ENCODE peak calls at places on chromosome 6, in eight cellular contexts. Q, M, E, H, S, V, F and T are unnamed samples.

GRCh38 chr6:77324851-77325250 is 138.4 kb downstream of the HTR1B start:
- DNase-seq in Q (no peak), M (no peak), E (no peak), H (no peak), S (no peak), V (no peak), F (no peak), T (no peak)

GRCh38 chr6:6942826-6943225 is 164.9 kb upstream of the RREB1 start:
- DNase-seq in Q (no peak), M (no peak), E (peak; percentile 31), H (peak; percentile 26), S (peak; percentile 24), V (no peak), F (peak; percentile 65), T (no peak)

GRCh38 chr6:84769247-84769646 is 4.8 kb upstream of the TBX18 start:
- DNase-seq in Q (no peak), M (no peak), E (no peak), H (no peak), S (no peak), V (no peak), F (no peak), T (no peak)

GRCh38 chr6:170102582-170103481 is 188.0 kb downstream of the DLL1 start:
- DNase-seq in Q (peak; percentile 79), M (no peak), E (no peak), H (no peak), S (peak; percentile 1), V (no peak), F (no peak), T (no peak)

GRCh38 chr6:53159558-53159957 is 10.9 kb upstream of the GCM1 start:
- DNase-seq in Q (no peak), M (peak; percentile 52), E (no peak), H (no peak), S (no peak), V (no peak), F (no peak), T (no peak)

GRCh38 chr6:36827261-36828079 is 11.8 kb downstream of the CPNE5 start:
- DNase-seq in Q (no peak), M (no peak), E (peak; percentile 78), H (no peak), S (no peak), V (no peak), F (no peak), T (no peak)

GRCh38 chr6:49909508-49910047 is 43.2 kb upstream of the CRISP1 start:
- DNase-seq in Q (no peak), M (no peak), E (no peak), H (no peak), S (no peak), V (no peak), F (no peak), T (no peak)

GRCh38 chr6:33700391-33701050 is 11.0 kb downstream of the UQCC2 start:
- DNase-seq in Q (no peak), M (peak; percentile 77), E (peak; percentile 40), H (peak; percentile 87), S (peak; percentile 84), V (peak; percentile 14), F (no peak), T (peak; percentile 69)

GRCh38 chr6:34900321-34901031 is 11.4 kb downstream of the ANKS1A start:
- DNase-seq in Q (no peak), M (no peak), E (no peak), H (no peak), S (no peak), V (no peak), F (no peak), T (no peak)

GRCh38 chr6:150395388-150396009 is 26.7 kb downstream of the IYD start:
- DNase-seq in Q (no peak), M (peak; percentile 71), E (peak; percentile 43), H (peak; percentile 72), S (peak; percentile 35), V (no peak), F (no peak), T (peak; percentile 27)

GRCh38 chr6:21357262-21357661 is 236.3 kb upstream of the SOX4 start:
- DNase-seq in Q (no peak), M (no peak), E (no peak), H (no peak), S (no peak), V (no peak), F (no peak), T (no peak)

GRCh38 chr6:45196121-45196520 is 132.0 kb upstream of the RUNX2 start:
- DNase-seq in Q (no peak), M (no peak), E (peak; percentile 4), H (no peak), S (no peak), V (no peak), F (no peak), T (no peak)

GRCh38 chr6:117477988-117478852 is 4.3 kb upstream of the DCBLD1 start:
- DNase-seq in Q (no peak), M (peak; percentile 70), E (no peak), H (peak; percentile 47), S (peak; percentile 35), V (no peak), F (no peak), T (no peak)

GRCh38 chr6:90610671-90611542 is 24.0 kb upstream of the MAP3K7 start:
- DNase-seq in Q (peak; percentile 87), M (peak; percentile 20), E (no peak), H (no peak), S (no peak), V (no peak), F (peak; percentile 45), T (peak; percentile 41)
- TF ChIP-seq CTCF in Q (peak; percentile 39), M (no peak), E (peak; percentile 9), H (no peak), S (no peak), V (no peak), F (no peak), T (no peak)

GRCh38 chr6:143150291-143150690 is 89.6 kb downstream of the AIG1 start:
- DNase-seq in Q (no peak), M (no peak), E (no peak), H (no peak), S (no peak), V (no peak), F (no peak), T (no peak)
- TF ChIP-seq CTCF in Q (no peak), M (no peak), E (no peak), H (no peak), S (no peak), V (no peak), F (no peak), T (no peak)

GRCh38 chr6:143024977-143025376 is 35.7 kb upstream of the AIG1 start:
- DNase-seq in Q (no peak), M (no peak), E (no peak), H (no peak), S (no peak), V (no peak), F (no peak), T (no peak)

GRCh38 chr6:143027058-143027457 is 33.6 kb upstream of the AIG1 start:
- DNase-seq in Q (no peak), M (peak; percentile 25), E (no peak), H (peak; percentile 61), S (peak; percentile 32), V (no peak), F (peak; percentile 28), T (peak; percentile 21)

GRCh38 chr6:143021543-143021942 is 39.1 kb upstream of the AIG1 start:
- DNase-seq in Q (no peak), M (no peak), E (no peak), H (no peak), S (no peak), V (no peak), F (no peak), T (no peak)

GRCh38 chr6:143018955-143019354 is 41.7 kb upstream of the AIG1 start:
- DNase-seq in Q (no peak), M (no peak), E (no peak), H (no peak), S (no peak), V (no peak), F (no peak), T (no peak)

GRCh38 chr6:143023695-143024094 is 37.0 kb upstream of the AIG1 start:
- DNase-seq in Q (no peak), M (no peak), E (no peak), H (no peak), S (no peak), V (no peak), F (no peak), T (no peak)
- TF ChIP-seq CTCF in Q (no peak), M (no peak), E (no peak), H (no peak), S (no peak), V (no peak), F (no peak), T (no peak)

GRCh38 chr6:151546941-151547659 is 53.3 kb downstream of the CCDC170 start:
- DNase-seq in Q (no peak), M (no peak), E (no peak), H (no peak), S (no peak), V (no peak), F (no peak), T (no peak)
- TF ChIP-seq CTCF in Q (peak; percentile 13), M (peak; percentile 31), E (no peak), H (no peak), S (no peak), V (no peak), F (no peak), T (no peak)

DNA sequence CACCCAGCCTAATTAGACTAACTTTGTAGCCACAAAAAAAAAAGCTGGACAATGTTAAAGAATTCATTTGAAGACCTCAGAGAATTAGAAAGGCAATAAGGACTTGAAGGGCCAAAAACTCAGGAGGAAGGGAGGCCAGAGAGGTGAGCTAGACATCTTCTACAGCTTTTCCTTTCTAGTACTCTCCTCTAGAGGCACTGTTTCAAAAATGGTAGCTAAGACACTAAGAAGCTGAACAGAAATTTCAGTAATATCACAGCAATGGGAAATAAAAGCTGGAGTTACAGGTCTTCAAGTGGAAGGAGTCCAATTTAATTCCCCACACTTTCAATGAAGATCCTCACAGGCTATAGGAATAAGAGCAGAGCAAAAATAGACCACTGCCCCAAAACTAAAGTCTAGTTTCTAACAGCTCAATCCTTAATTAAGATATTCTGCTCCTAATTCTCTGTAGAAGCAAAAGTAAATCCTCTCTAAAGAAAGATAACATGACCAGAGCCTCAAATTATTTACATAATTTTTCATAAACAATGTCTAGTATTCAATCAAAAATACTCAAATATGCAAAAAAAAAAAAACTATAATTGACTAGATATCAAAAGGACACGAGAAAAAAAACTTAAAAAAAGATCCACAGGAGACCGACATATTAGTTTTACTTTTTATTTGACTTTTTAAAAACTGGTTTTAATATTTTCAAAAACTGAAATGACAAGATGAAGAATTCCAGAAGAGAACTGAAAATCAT is 63.7 kb downstream of the RNGTT start:
- DNase-seq in Q (no peak), M (peak; percentile 2), E (no peak), H (no peak), S (no peak), V (no peak), F (no peak), T (no peak)
- TF ChIP-seq CTCF in Q (peak; percentile 49), M (peak; percentile 23), E (no peak), H (no peak), S (no peak), V (no peak), F (no peak), T (peak; percentile 48)

GRCh38 chr6:142395266-142395665 is 93.5 kb downstream of the ADGRG6 start:
- DNase-seq in Q (no peak), M (no peak), E (no peak), H (no peak), S (no peak), V (no peak), F (no peak), T (no peak)
- TF ChIP-seq CTCF in Q (no peak), M (no peak), E (no peak), H (no peak), S (no peak), V (no peak), F (no peak), T (no peak)

GRCh38 chr6:40888456-40888990 is 150.5 kb downstream of the UNC5CL start:
- DNase-seq in Q (no peak), M (no peak), E (no peak), H (no peak), S (no peak), V (no peak), F (no peak), T (no peak)
- TF ChIP-seq CTCF in Q (no peak), M (no peak), E (no peak), H (no peak), S (no peak), V (no peak), F (no peak), T (no peak)